ENCODE peak calls at places on chromosomes 7 and 10, in four cellular contexts. H is HCT116, B is GM23338, R is K562. P is an unnamed sample.

GRCh38 chr7:43583424-43584199 is 704 bp downstream of the STK17A start:
- DNase-seq in H (no peak), B (peak), R (no peak), P (no peak)

GRCh38 chr7:84144935-84145334 is 49.7 kb downstream of the SEMA3A start:
- DNase-seq in H (no peak), B (peak), R (no peak), P (no peak)

GRCh38 chr10:89522463-89522862 is 12.9 kb downstream of the SLC16A12 start:
- DNase-seq in H (no peak), B (no peak), R (no peak), P (no peak)

GRCh38 chr7:41940760-41941343 is 238.0 kb upstream of the INHBA start:
- DNase-seq in H (peak), B (peak), R (peak), P (no peak)

GRCh38 chr10:121041906-121042305 is 190.7 kb downstream of the WDR11 start:
- DNase-seq in H (no peak), B (no peak), R (no peak), P (no peak)

GRCh38 chr7:69922011-69922803 is 323.9 kb downstream of the AUTS2 start:
- DNase-seq in H (no peak), B (no peak), R (no peak), P (no peak)

GRCh38 chr7:87210506-87210905 is 9.0 kb downstream of the TMEM243 start:
- DNase-seq in H (no peak), B (no peak), R (no peak), P (no peak)

GRCh38 chr7:3065724-3066143 is 22.1 kb upstream of the CARD11 start:
- DNase-seq in H (peak), B (peak), R (peak), P (no peak)

DNA sequence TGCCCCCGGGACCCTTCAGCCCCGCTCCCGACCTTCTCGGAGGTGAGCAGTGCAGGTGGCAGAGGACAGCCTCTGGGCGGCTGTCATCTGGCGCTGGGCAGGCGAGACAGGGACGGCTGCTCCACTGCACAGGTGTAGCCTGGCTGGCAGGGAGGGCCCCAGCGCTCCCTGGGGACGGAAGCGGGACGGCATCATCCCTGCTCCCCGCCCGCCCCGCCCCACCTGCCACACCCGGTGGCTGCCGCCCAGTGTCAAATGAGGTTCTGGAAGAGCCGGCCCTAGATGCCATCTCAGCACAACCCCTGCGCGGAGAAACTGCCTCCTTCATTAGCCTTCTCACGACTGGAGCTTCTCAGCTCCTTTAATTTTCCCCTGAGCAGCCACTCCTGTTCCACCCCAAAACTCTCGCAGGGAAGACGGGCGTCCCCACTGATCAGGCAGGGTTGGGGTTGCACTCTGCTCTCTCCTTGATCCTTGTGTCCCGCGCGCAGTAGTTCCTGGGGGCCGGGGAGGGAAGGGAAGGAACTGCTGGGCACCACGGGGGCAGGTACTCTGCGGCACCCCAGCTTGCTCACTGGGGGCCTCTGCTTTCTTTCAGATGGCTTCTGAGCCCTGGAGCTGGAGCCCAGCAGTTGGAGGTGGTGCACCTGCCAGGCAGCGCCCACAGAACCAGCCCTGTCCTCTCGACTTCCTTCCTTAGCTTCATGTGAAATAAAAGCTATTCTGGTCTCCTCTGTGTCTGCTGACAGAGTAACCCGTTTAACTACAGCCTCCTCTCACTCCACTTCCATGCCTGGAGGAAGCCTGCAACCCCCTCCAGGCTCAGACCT is 12.0 kb downstream of the PLAC9 start:
- DNase-seq in H (peak), B (no peak), R (peak), P (no peak)
- H3K4me3 ChIP-seq in H (peak), B (no peak), R (no peak), P (peak)

GRCh38 chr7:114084381-114085312 is 165.8 kb upstream of the PPP1R3A start:
- DNase-seq in H (no peak), B (peak), R (no peak), P (no peak)
- TF ChIP-seq EZH2 in H (no peak), B (peak), R (no peak), P (no peak)

GRCh38 chr10:73576890-73577591 is 14.1 kb downstream of the USP54 start:
- DNase-seq in H (no peak), B (no peak), R (no peak), P (no peak)
- TF ChIP-seq POLR2AphosphoS5 in H (no peak), B (no peak), R (no peak), P (no peak)

GRCh38 chr10:80496555-80497172 is 41.0 kb upstream of the SH2D4B start:
- DNase-seq in H (no peak), B (no peak), R (no peak), P (no peak)
- H3K4me3 ChIP-seq in H (no peak), B (no peak), R (no peak), P (no peak)

DNA sequence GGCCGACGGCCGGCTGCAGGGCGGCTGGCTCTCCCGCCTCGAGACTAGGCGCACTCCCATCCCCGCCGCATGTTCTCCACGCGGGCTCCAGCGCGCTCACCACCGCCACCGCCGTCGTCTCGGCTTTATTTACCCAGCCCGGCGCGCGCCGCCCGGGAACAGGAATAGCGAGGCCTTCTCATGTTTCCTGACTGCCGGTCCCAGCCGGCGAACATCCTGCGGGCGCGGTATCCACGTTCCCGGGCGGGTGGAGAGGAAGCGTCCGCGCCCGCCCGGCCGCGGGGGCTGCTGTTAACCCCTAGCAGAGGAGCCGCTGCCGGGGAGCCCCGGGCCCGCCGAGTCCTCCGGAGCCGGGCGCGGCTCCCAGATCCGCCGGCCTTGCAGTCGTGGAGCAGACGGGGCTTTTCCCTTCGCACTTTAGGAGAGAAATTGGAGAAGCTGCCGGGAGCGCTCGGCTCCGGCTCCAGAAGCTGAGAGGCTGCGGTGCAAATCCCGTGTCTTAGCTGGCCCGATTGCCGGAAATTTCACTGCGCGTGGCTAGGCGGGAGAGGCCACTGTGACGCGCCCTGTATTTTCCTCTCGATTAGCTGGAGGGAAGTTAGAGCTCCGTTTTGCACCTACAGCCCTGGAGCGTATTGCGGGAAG is at the start of gene MKX:
- DNase-seq in H (no peak), B (peak), R (no peak), P (no peak)
- TF ChIP-seq EZH2 in H (no peak), B (no peak), R (no peak), P (no peak)

GRCh38 chr10:72254891-72255568 is 18.7 kb upstream of the DDIT4 start:
- DNase-seq in H (no peak), B (peak), R (peak), P (no peak)
- TF ChIP-seq POLR2AphosphoS5 in H (peak), B (peak), R (no peak), P (no peak)

GRCh38 chr7:150384406-150385239 is 5.5 kb downstream of the ZNF775 start:
- DNase-seq in H (no peak), B (no peak), R (no peak), P (no peak)
- H3K4me3 ChIP-seq in H (no peak), B (peak), R (no peak), P (no peak)

GRCh38 chr10:101229275-101230184 is at the start of gene LBX1:
- DNase-seq in H (no peak), B (peak), R (no peak), P (no peak)
- TF ChIP-seq EZH2 in H (no peak), B (peak), R (no peak), P (no peak)

DNA sequence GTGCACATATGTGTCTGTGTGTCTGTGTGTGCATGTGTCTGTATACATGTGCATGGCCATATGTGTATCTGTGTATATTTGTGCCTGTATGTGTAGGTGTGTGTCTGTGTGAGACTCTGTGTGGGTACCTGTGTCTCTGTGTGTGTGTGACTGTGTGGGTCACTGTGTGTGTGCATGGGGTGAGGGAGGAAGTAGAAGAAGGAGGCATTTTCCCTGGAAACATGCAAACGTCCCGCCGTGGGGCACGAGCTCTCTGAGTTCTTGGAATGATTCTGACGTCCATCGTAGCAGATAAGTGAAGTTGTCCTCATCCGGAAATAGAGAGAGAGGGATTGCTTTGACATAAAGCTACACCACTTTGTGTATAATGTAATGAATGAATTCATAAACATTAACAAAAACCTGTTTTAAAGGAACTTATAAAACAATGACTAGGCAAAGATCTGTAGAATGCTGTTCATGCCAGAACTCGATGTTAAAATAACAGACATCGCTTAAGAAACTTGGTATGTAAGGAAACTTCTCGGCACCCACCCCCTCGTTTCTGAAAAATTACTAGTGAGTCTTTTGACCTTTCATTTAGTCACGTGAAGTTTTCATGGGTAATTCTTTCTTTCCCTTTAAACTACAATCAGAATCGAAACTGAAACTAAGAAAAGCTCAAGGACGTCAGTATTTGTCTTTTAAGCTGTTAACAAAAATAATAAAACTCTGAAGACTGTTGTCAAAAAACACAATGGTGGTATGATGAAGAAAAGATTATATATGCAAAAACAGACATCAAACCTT is 43.6 kb upstream of the KLF6 start:
- DNase-seq in H (no peak), B (no peak), R (peak), P (no peak)
- TF ChIP-seq POLR2AphosphoS5 in H (no peak), B (no peak), R (no peak), P (no peak)

GRCh38 chr10:92207061-92207460 is 83.8 kb downstream of the CPEB3 start:
- DNase-seq in H (no peak), B (no peak), R (no peak), P (no peak)
- H3K4me3 ChIP-seq in H (no peak), B (no peak), R (no peak), P (no peak)

P was measured in SK-N-MC.